ENCODE peak calls at places on chromosomes 12 and 14, in six cellular contexts. One of them, this sample, is unnamed.

GRCh38 chr12:67364228-67364627 is 95.1 kb downstream of the CAND1 start:
- DNase-seq in GM12891: no peak
- DNase-seq in GM12878: no peak
- DNase-seq in HepG2: no peak
- DNase-seq in H1: no peak
- DNase-seq in K562: no peak
- DNase-seq in this sample: no peak

GRCh38 chr12:116434155-116435065 is 124.8 kb upstream of the MAP1LC3B2 start:
- DNase-seq in GM12878: no peak
- DNase-seq in K562: peak
- DNase-seq in HepG2: no peak
- DNase-seq in H1: peak
- DNase-seq in GM12891: no peak
- DNase-seq in this sample: no peak

GRCh38 chr12:218728-219590 is 5.0 kb upstream of the SLC6A12 start:
- DNase-seq in K562: no peak
- DNase-seq in HepG2: no peak
- DNase-seq in H1: no peak
- DNase-seq in GM12891: no peak
- DNase-seq in GM12878: no peak
- DNase-seq in this sample: no peak

GRCh38 chr12:3580071-3580749 is 89.2 kb downstream of the PRMT8 start:
- DNase-seq in H1: no peak
- DNase-seq in GM12878: no peak
- DNase-seq in K562: no peak
- DNase-seq in HepG2: no peak
- DNase-seq in GM12891: no peak
- DNase-seq in this sample: no peak

GRCh38 chr12:95723693-95724384 is 66.7 kb downstream of the NTN4 start:
- DNase-seq in HepG2: no peak
- DNase-seq in GM12891: no peak
- DNase-seq in K562: no peak
- DNase-seq in GM12878: no peak
- DNase-seq in H1: no peak
- DNase-seq in this sample: no peak

GRCh38 chr14:94121485-94121884 is 7.9 kb downstream of the IFI27L2 start:
- DNase-seq in HepG2: no peak
- DNase-seq in K562: no peak
- DNase-seq in GM12891: no peak
- DNase-seq in GM12878: no peak
- DNase-seq in H1: no peak
- DNase-seq in this sample: no peak

GRCh38 chr14:55701638-55702037 is 121.6 kb downstream of the KTN1 start:
- DNase-seq in GM12878: peak
- DNase-seq in GM12891: no peak
- DNase-seq in H1: no peak
- DNase-seq in HepG2: no peak
- DNase-seq in K562: no peak
- DNase-seq in this sample: no peak

GRCh38 chr12:89138048-89138852 is 214.1 kb downstream of the DUSP6 start:
- DNase-seq in K562: no peak
- DNase-seq in GM12891: no peak
- DNase-seq in H1: no peak
- DNase-seq in GM12878: no peak
- DNase-seq in HepG2: no peak
- DNase-seq in this sample: no peak

GRCh38 chr12:121513464-121514183 is 67.2 kb downstream of the KDM2B start:
- DNase-seq in HepG2: peak
- DNase-seq in K562: peak
- DNase-seq in H1: peak
- DNase-seq in GM12878: no peak
- DNase-seq in GM12891: peak
- DNase-seq in this sample: peak

GRCh38 chr14:104203071-104203425 is 64.7 kb downstream of the KIF26A start:
- DNase-seq in K562: no peak
- DNase-seq in H1: no peak
- DNase-seq in GM12891: no peak
- DNase-seq in HepG2: no peak
- DNase-seq in GM12878: no peak
- DNase-seq in this sample: no peak

GRCh38 chr14:103014466-103015319 is 42.7 kb downstream of the CDC42BPB start:
- DNase-seq in GM12891: no peak
- DNase-seq in GM12878: no peak
- DNase-seq in H1: no peak
- DNase-seq in HepG2: no peak
- DNase-seq in K562: peak
- DNase-seq in this sample: no peak

GRCh38 chr12:64610660-64611429 is 550 bp downstream of the RASSF3 start:
- DNase-seq in K562: peak
- DNase-seq in GM12891: peak
- DNase-seq in GM12878: no peak
- DNase-seq in H1: no peak
- DNase-seq in HepG2: peak
- DNase-seq in this sample: peak

GRCh38 chr12:23204933-23205778 is 580.2 kb downstream of the ETNK1 start:
- DNase-seq in HepG2: peak
- DNase-seq in H1: no peak
- DNase-seq in GM12878: peak
- DNase-seq in K562: peak
- DNase-seq in GM12891: peak
- DNase-seq in this sample: peak

GRCh38 chr14:94770815-94771190 is 890 bp upstream of the GSC start:
- DNase-seq in HepG2: no peak
- DNase-seq in GM12878: no peak
- DNase-seq in H1: no peak
- DNase-seq in GM12891: no peak
- DNase-seq in K562: no peak
- DNase-seq in this sample: no peak

GRCh38 chr14:80448267-80448666 is 237.0 kb upstream of the DIO2 start:
- DNase-seq in GM12878: no peak
- DNase-seq in K562: no peak
- DNase-seq in GM12891: no peak
- DNase-seq in H1: no peak
- DNase-seq in HepG2: no peak
- DNase-seq in this sample: no peak

GRCh38 chr12:122297494-122297893 is 31.2 kb upstream of the VPS33A start:
- DNase-seq in K562: no peak
- DNase-seq in GM12878: no peak
- DNase-seq in H1: no peak
- DNase-seq in GM12891: no peak
- DNase-seq in HepG2: no peak
- DNase-seq in this sample: no peak

GRCh38 chr12:127731657-127732056 is 535.3 kb upstream of the TMEM132C start:
- DNase-seq in HepG2: no peak
- DNase-seq in GM12891: no peak
- DNase-seq in H1: no peak
- DNase-seq in GM12878: no peak
- DNase-seq in K562: no peak
- DNase-seq in this sample: no peak

GRCh38 chr12:115323223-115323905 is 639.4 kb upstream of the TBX3 start:
- DNase-seq in GM12878: no peak
- DNase-seq in K562: no peak
- DNase-seq in HepG2: no peak
- DNase-seq in GM12891: no peak
- DNase-seq in H1: no peak
- DNase-seq in this sample: no peak

GRCh38 chr12:32754101-32754500 is 1.6 kb downstream of the YARS2 start:
- DNase-seq in GM12878: no peak
- DNase-seq in H1: no peak
- DNase-seq in K562: peak
- DNase-seq in GM12891: no peak
- DNase-seq in HepG2: no peak
- DNase-seq in this sample: no peak

GRCh38 chr14:31270196-31270772 is 62.7 kb upstream of the HECTD1 start:
- DNase-seq in H1: no peak
- DNase-seq in HepG2: peak
- DNase-seq in K562: peak
- DNase-seq in GM12878: no peak
- DNase-seq in GM12891: no peak
- DNase-seq in this sample: no peak

GRCh38 chr14:74964787-74965769 is 9.7 kb upstream of the PGF start:
- DNase-seq in GM12878: no peak
- DNase-seq in HepG2: no peak
- DNase-seq in GM12891: no peak
- DNase-seq in K562: no peak
- DNase-seq in H1: no peak
- DNase-seq in this sample: no peak

GRCh38 chr14:89728964-89729363 is 225.6 kb downstream of the EFCAB11 start:
- DNase-seq in GM12891: no peak
- DNase-seq in H1: no peak
- DNase-seq in K562: no peak
- DNase-seq in GM12878: no peak
- DNase-seq in HepG2: no peak
- DNase-seq in this sample: no peak

GRCh38 chr12:97877404-97877803 is 414.8 kb downstream of the RMST start:
- DNase-seq in HepG2: no peak
- DNase-seq in K562: no peak
- DNase-seq in GM12878: no peak
- DNase-seq in H1: no peak
- DNase-seq in GM12891: no peak
- DNase-seq in this sample: no peak

GRCh38 chr12:92079054-92079385 is 66.6 kb downstream of the BTG1 start:
- DNase-seq in GM12891: no peak
- DNase-seq in K562: no peak
- DNase-seq in HepG2: no peak
- DNase-seq in GM12878: no peak
- DNase-seq in H1: no peak
- DNase-seq in this sample: no peak

GRCh38 chr12:126210448-126210847 is 1145.2 kb downstream of the AACS start:
- DNase-seq in K562: no peak
- DNase-seq in HepG2: no peak
- DNase-seq in GM12878: no peak
- DNase-seq in GM12891: no peak
- DNase-seq in H1: no peak
- DNase-seq in this sample: no peak

GRCh38 chr14:30214456-30215090 is 286.9 kb upstream of the PRKD1 start:
- DNase-seq in GM12891: no peak
- DNase-seq in HepG2: peak
- DNase-seq in H1: no peak
- DNase-seq in GM12878: peak
- DNase-seq in K562: peak
- DNase-seq in this sample: no peak

GRCh38 chr14:66507722-66508546 is at the start of gene GPHN:
- DNase-seq in GM12891: peak
- DNase-seq in H1: peak
- DNase-seq in HepG2: peak
- DNase-seq in GM12878: peak
- DNase-seq in K562: peak
- DNase-seq in this sample: peak
- TF ChIP-seq POLR2A in GM12891: peak
- TF ChIP-seq POLR2A in H1: peak
- TF ChIP-seq POLR2A in HepG2: peak
- TF ChIP-seq POLR2A in GM12878: peak
- TF ChIP-seq POLR2A in K562: peak
- TF ChIP-seq POLR2A in this sample: peak

GRCh38 chr12:70842136-70842535 is 78.4 kb downstream of the PTPRR start:
- DNase-seq in H1: no peak
- DNase-seq in K562: no peak
- DNase-seq in HepG2: no peak
- DNase-seq in GM12891: no peak
- DNase-seq in GM12878: no peak
- DNase-seq in this sample: no peak
- TF ChIP-seq TAF1 in H1: no peak
- TF ChIP-seq TAF1 in K562: no peak
- TF ChIP-seq TAF1 in HepG2: no peak
- TF ChIP-seq TAF1 in GM12891: no peak
- TF ChIP-seq TAF1 in GM12878: no peak
- TF ChIP-seq TAF1 in this sample: no peak

DNA sequence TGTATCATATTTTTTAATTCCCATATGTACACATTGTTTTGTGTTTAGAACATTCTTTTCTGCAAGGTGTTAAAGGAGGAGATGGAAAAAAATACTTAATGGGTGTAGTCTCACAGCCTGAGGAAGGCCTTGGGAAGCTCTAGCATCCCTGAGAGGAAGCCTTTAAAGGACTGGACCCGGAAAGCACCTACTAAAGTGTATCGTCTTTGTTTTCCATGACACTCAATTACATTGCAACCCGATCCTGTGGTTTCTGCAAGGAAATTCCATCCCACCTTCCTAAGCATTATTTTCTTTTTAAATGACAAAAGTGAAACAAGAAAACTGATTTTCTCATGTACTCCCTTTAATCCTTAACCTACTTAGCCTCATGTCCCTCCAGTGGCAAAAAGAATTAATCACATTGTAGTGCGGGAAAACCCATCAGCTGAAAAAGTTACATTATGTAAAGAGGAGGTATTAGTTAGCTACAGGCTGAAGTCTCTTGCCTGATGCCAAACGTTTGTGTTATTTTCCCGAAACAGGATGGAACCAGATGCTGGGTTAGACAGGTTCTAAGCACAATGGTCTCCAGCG is 147.8 kb upstream of the CPSF6 start:
- DNase-seq in GM12891: no peak
- DNase-seq in H1: no peak
- DNase-seq in HepG2: no peak
- DNase-seq in K562: no peak
- DNase-seq in GM12878: no peak
- DNase-seq in this sample: no peak
- TF ChIP-seq POLR2AphosphoS5 in GM12891: no peak
- TF ChIP-seq POLR2AphosphoS5 in H1: no peak
- TF ChIP-seq POLR2AphosphoS5 in HepG2: no peak
- TF ChIP-seq POLR2AphosphoS5 in K562: no peak
- TF ChIP-seq POLR2AphosphoS5 in GM12878: no peak
- TF ChIP-seq POLR2AphosphoS5 in this sample: no peak

GRCh38 chr14:34982421-34983147 is at the start of gene SRP54:
- DNase-seq in GM12891: peak
- DNase-seq in HepG2: peak
- DNase-seq in GM12878: peak
- DNase-seq in H1: peak
- DNase-seq in K562: peak
- DNase-seq in this sample: peak
- TF ChIP-seq POLR2A in GM12891: peak
- TF ChIP-seq POLR2A in HepG2: peak
- TF ChIP-seq POLR2A in GM12878: peak
- TF ChIP-seq POLR2A in H1: peak
- TF ChIP-seq POLR2A in K562: peak
- TF ChIP-seq POLR2A in this sample: peak

DNA sequence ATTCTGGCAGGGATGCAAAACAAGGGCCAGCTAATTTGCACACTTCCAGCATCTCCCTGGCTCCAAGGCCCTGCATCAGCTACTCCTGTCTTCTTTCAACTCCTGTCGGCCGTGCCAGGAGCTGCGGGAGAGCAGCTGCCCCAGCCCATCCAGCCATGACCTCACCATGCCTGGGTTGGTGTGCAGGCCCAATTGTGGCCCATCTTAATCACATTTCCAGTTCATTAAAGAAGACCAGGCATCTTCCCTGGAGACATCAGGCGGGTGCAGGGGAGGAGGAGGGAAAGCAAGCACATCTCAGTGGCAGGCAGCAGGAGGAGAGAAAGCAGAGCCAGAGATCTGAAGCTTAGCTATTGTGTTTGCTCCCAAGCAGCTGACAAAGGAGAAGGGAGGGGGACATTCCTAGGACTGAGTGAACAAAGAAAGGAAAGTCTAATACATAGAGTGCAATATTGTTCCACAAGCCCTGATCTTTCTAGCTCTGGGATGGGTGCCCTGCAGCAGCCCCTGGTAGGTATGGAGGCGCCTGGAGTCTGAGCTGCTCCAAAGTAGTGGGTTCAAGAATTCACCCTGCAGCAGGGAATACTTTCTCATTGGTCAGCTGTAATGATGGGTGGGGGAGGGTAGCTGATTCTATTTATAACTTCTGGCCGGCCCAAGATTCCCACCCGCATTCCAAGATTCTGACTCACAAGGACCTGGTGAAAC is 40.1 kb downstream of the VWF start:
- DNase-seq in K562: no peak
- DNase-seq in HepG2: no peak
- DNase-seq in H1: no peak
- DNase-seq in GM12891: no peak
- DNase-seq in GM12878: no peak
- DNase-seq in this sample: no peak
- TF ChIP-seq TAF1 in K562: no peak
- TF ChIP-seq TAF1 in HepG2: no peak
- TF ChIP-seq TAF1 in H1: peak
- TF ChIP-seq TAF1 in GM12891: no peak
- TF ChIP-seq TAF1 in GM12878: no peak
- TF ChIP-seq TAF1 in this sample: no peak

This sample was measured in GM12892.